ENCODE peak calls at places on chromosomes 3 and 15, in seven cellular contexts. A is H9, X is IMR-90, R is HCT116, C is astrocyte, D is keratinocyte, Z is mesenchymal stem cell. J is an unnamed sample.

GRCh38 chr3:164522073-164522763 is 556.1 kb downstream of the SI start:
- DNase-seq in R (no peak), C (no peak), D (no peak), Z (no peak), X (no peak), A (no peak), J (no peak)

GRCh38 chr15:63263519-63263918 is 13.9 kb upstream of the APH1B start:
- DNase-seq in A (no peak), C (no peak), D (no peak), X (no peak), R (no peak), Z (no peak), J (no peak)

GRCh38 chr15:63046927-63047760 is 4.6 kb downstream of the TPM1 start:
- DNase-seq in A (no peak), D (no peak), R (no peak), Z (peak; percentile 72), C (no peak), X (no peak), J (peak; percentile 47)

GRCh38 chr3:177574232-177574856 is 377.1 kb upstream of the TBL1XR1 start:
- DNase-seq in A (peak; percentile 55), Z (peak; percentile 58), X (peak; percentile 81), D (no peak), R (no peak), C (peak; percentile 90), J (peak; percentile 67)

GRCh38 chr15:31034152-31034551 is 42.7 kb upstream of the MTMR10 start:
- DNase-seq in A (no peak), X (peak; percentile 48), Z (no peak), D (no peak), R (no peak), C (no peak), J (peak; percentile 12)

GRCh38 chr3:43970920-43971319 is 270.8 kb upstream of the TOPAZ1 start:
- DNase-seq in A (no peak), D (no peak), Z (no peak), R (no peak), C (no peak), X (no peak), J (no peak)

GRCh38 chr3:129104051-129104450 is 17.6 kb downstream of the RAB43 start:
- DNase-seq in D (no peak), Z (no peak), R (no peak), X (no peak), A (no peak), C (no peak), J (no peak)

GRCh38 chr15:63715818-63716217 is 117.9 kb downstream of the HERC1 start:
- DNase-seq in C (peak; percentile 10), R (no peak), Z (no peak), A (no peak), X (no peak), D (no peak), J (peak; percentile 34)

GRCh38 chr3:183287301-183287971 is 34.4 kb downstream of the B3GNT5 start:
- DNase-seq in A (no peak), Z (peak; percentile 86), X (peak; percentile 93), R (no peak), D (no peak), C (peak; percentile 95), J (peak; percentile 83)

GRCh38 chr3:150497956-150498355 is 48.3 kb downstream of the SERP1 start:
- DNase-seq in Z (peak; percentile 45), X (peak; percentile 61), A (no peak), C (peak; percentile 59), D (no peak), R (no peak), J (peak; percentile 67)

GRCh38 chr3:78979083-78979482 is 788.7 kb downstream of the ROBO1 start:
- DNase-seq in D (no peak), Z (no peak), X (no peak), A (no peak), R (no peak), C (no peak), J (no peak)

GRCh38 chr3:141707741-141708203 is 30.3 kb upstream of the RNF7 start:
- DNase-seq in R (no peak), C (peak; percentile 74), Z (peak; percentile 59), X (peak; percentile 64), D (no peak), A (no peak), J (peak; percentile 37)

GRCh38 chr15:75149911-75150709 is 51.6 kb upstream of the C15orf39 start:
- DNase-seq in D (peak; percentile 97), C (peak; percentile 32), X (peak; percentile 38), R (peak; percentile 22), Z (peak; percentile 66), A (no peak), J (peak; percentile 98)

GRCh38 chr3:77102916-77103769 is 63.2 kb downstream of the ROBO2 start:
- DNase-seq in C (peak; percentile 22), R (no peak), X (peak; percentile 39), D (no peak), A (no peak), Z (no peak), J (no peak)

GRCh38 chr15:78618490-78618934 is 2.3 kb downstream of the CHRNA3 start:
- DNase-seq in Z (peak; percentile 91), D (no peak), X (peak; percentile 81), A (peak; percentile 87), R (peak; percentile 73), C (peak; percentile 48), J (peak; percentile 57)

GRCh38 chr3:164737174-164737573 is 341.1 kb downstream of the SI start:
- DNase-seq in Z (no peak), D (no peak), R (no peak), A (no peak), C (no peak), X (no peak), J (no peak)

GRCh38 chr3:100297784-100298183 is 36.8 kb upstream of the NIT2 start:
- DNase-seq in A (no peak), C (peak; percentile 32), Z (no peak), R (no peak), D (no peak), X (peak; percentile 67), J (peak; percentile 50)

GRCh38 chr3:11452988-11453847 is 181.0 kb downstream of the ATG7 start:
- DNase-seq in Z (peak; percentile 84), R (no peak), X (peak; percentile 81), A (no peak), C (peak; percentile 93), D (no peak), J (peak; percentile 25)

GRCh38 chr3:20190991-20191390 is 5.0 kb upstream of the SGO1 start:
- DNase-seq in C (no peak), R (no peak), D (no peak), A (peak; percentile 36), Z (no peak), X (no peak), J (no peak)

GRCh38 chr3:135456182-135456790 is 509.2 kb upstream of the PPP2R3A start:
- DNase-seq in D (no peak), C (no peak), X (no peak), Z (no peak), A (peak; percentile 85), R (no peak), J (no peak)

GRCh38 chr3:43013743-43014155 is 34.6 kb downstream of the GASK1A start:
- DNase-seq in D (no peak), C (no peak), X (no peak), R (no peak), A (no peak), Z (no peak), J (no peak)

GRCh38 chr3:6229778-6230410 is 631.0 kb upstream of the GRM7 start:
- DNase-seq in Z (no peak), X (no peak), C (no peak), D (no peak), A (no peak), R (no peak), J (no peak)

GRCh38 chr15:40307421-40308165 is at the start of gene PLCB2:
- DNase-seq in Z (peak; percentile 58), D (no peak), C (no peak), X (no peak), R (no peak), A (peak; percentile 76), J (no peak)

GRCh38 chr3:47089605-47090004 is 74.3 kb downstream of the SETD2 start:
- DNase-seq in D (no peak), R (no peak), X (no peak), A (no peak), C (no peak), Z (no peak), J (no peak)

GRCh38 chr3:12663311-12663935 is 494 bp downstream of the RAF1 start:
- DNase-seq in X (no peak), C (no peak), Z (no peak), R (no peak), A (no peak), D (no peak), J (peak; percentile 21)

GRCh38 chr3:177802151-177802900 is 605.0 kb upstream of the TBL1XR1 start:
- DNase-seq in D (no peak), X (peak; percentile 61), R (no peak), C (peak; percentile 77), A (no peak), Z (peak; percentile 25), J (peak; percentile 31)

GRCh38 chr3:140850210-140850955 is 91.3 kb upstream of the SLC25A36 start:
- DNase-seq in X (no peak), A (no peak), R (no peak), D (peak; percentile 40), C (peak; percentile 29), Z (no peak), J (peak; percentile 67)

GRCh38 chr3:47455806-47456452 is 19.8 kb downstream of the SCAP start:
- DNase-seq in C (no peak), Z (peak; percentile 70), D (no peak), X (no peak), A (no peak), R (no peak), J (no peak)

GRCh38 chr3:107283948-107284347 is 93.3 kb upstream of the CCDC54 start:
- DNase-seq in A (no peak), X (no peak), R (no peak), Z (no peak), D (no peak), C (peak; percentile 17), J (no peak)

GRCh38 chr3:73472429-73472828 is 152.3 kb downstream of the PDZRN3 start:
- DNase-seq in D (no peak), Z (no peak), X (no peak), C (no peak), R (no peak), A (no peak), J (no peak)
- H3K27me3 ChIP-seq in D (no peaks in the 10 kb centered on the region), Z (no peaks in the 10 kb centered on the region), X (no peaks in the 10 kb centered on the region), C (no peaks in the 10 kb centered on the region), R (peaks cover 6% of the 10 kb centered on the region), A (no peaks in the 10 kb centered on the region), J (no peaks in the 10 kb centered on the region)

DNA sequence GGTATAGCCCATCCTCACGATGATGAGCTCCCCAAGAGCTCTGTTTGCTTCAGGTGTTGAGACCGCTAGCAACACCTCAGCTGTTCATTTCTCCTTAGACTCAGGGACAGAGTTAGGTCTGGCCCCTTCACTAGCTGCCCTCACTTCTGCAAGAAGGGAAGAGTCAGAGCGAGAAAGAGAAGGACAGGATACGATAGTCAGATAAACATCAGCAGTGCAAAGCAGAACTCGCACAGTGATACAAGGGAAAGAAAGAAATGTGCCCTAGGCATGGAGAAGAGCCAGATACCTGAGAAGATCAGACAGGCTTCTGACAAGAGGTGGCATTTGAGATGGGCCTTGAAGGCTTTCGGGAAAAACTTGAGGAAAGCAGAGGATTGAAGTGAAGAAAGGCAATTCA is 106.2 kb downstream of the PGPEP1L start:
- DNase-seq in C (no peak), A (no peak), Z (peak; percentile 50), X (no peak), R (no peak), D (no peak), J (peak; percentile 42)
- H3K27ac ChIP-seq in C (peak overlapping the region; percentile 99), A (no peak overlapping the region), Z (peak overlapping the region; percentile 39), X (peak overlapping the region; percentile 93), R (no peak overlapping the region), D (peak overlapping the region; percentile 97), J (peak overlapping the region; percentile 28)

GRCh38 chr3:169836058-169836941 is 23.6 kb upstream of the LRRC34 start:
- DNase-seq in R (no peak), D (no peak), X (peak; percentile 50), Z (no peak), A (no peak), C (no peak), J (no peak)
- H2AFZ ChIP-seq in R (no peak overlapping the region), D (no peak overlapping the region), X (peak overlapping the region; percentile 59), Z (no peak overlapping the region), A (no peak overlapping the region), C (peak overlapping the region; percentile 38), J (no peak overlapping the region)

GRCh38 chr15:67064607-67065530 is 533 bp upstream of the SMAD3 start:
- DNase-seq in R (no peak), A (peak; percentile 68), C (no peak), D (no peak), Z (peak; percentile 76), X (no peak), J (no peak)
- H3K27me3 ChIP-seq in R (no peaks in the 10 kb centered on the region), A (peaks cover 27% of the 10 kb centered on the region), C (no peaks in the 10 kb centered on the region), D (no peaks in the 10 kb centered on the region), Z (no peaks in the 10 kb centered on the region), X (no peaks in the 10 kb centered on the region), J (no peaks in the 10 kb centered on the region)

J was measured in mammary epithelial cell.